ENCODE peak calls at places on chromosomes 5 and 9, in eight cellular contexts. V is pulmonary artery endothelial cell; I is WERI-Rb-1; J is AG09309; X is right lobe of liver; P is AG04449; E is occipital lobe; C is activated effector memory CD4-positive, alpha-beta T cell treated with anti-CD3 and anti-CD28 coated beads, Interleukin-2, amount 50 U/mL, for 16 hours. F is an unnamed sample.

GRCh38 chr9:117300686-117301085 is 114.2 kb downstream of the ASTN2 start:
- DNase-seq in V (no peak), I (no peak), J (no peak), X (no peak), P (no peak), E (no peak), C (no peak), F (peak; percentile 12)

GRCh38 chr9:99785010-99785590 is 36.6 kb upstream of the NR4A3 start:
- DNase-seq in V (no peak), I (no peak), J (no peak), X (no peak), P (no peak), E (no peak), C (no peak), F (peak; percentile 54)

GRCh38 chr9:129225815-129226214 is 47.8 kb upstream of the IER5L start:
- DNase-seq in V (no peak), I (no peak), J (peak; percentile 66), X (peak; percentile 61), P (peak; percentile 47), E (no peak), C (peak; percentile 75), F (peak; percentile 99)

GRCh38 chr9:13648676-13649075 is 369.2 kb upstream of the MPDZ start:
- DNase-seq in V (no peak), I (no peak), J (no peak), X (no peak), P (no peak), E (no peak), C (no peak), F (no peak)

GRCh38 chr5:176643491-176644219 is 3.6 kb upstream of the TSPAN17 start:
- DNase-seq in V (no peak), I (no peak), J (no peak), X (no peak), P (no peak), E (no peak), C (no peak), F (no peak)

GRCh38 chr9:22997923-22998322 is 551.3 kb downstream of the DMRTA1 start:
- DNase-seq in V (no peak), I (no peak), J (no peak), X (no peak), P (no peak), E (no peak), C (no peak), F (no peak)

GRCh38 chr9:124696101-124696500 is 75.0 kb downstream of the NR6A1 start:
- DNase-seq in V (no peak), I (no peak), J (no peak), X (no peak), P (no peak), E (no peak), C (no peak), F (no peak)

GRCh38 chr5:159198063-159199036 is 11.0 kb downstream of the RNF145 start:
- DNase-seq in V (no peak), I (no peak), J (no peak), X (no peak), P (no peak), E (no peak), C (no peak), F (no peak)

GRCh38 chr9:126449725-126450443 is 123.3 kb downstream of the MVB12B start:
- DNase-seq in V (no peak), I (no peak), J (no peak), X (no peak), P (no peak), E (no peak), C (no peak), F (peak; percentile 27)

GRCh38 chr9:115115924-115116323 is 2.0 kb downstream of the TNC start:
- DNase-seq in V (no peak), I (no peak), J (no peak), X (no peak), P (no peak), E (no peak), C (no peak), F (no peak)

GRCh38 chr5:168434746-168435321 is 51.4 kb upstream of the RARS1 start:
- DNase-seq in V (no peak), I (no peak), J (no peak), X (no peak), P (no peak), E (no peak), C (no peak), F (no peak)

GRCh38 chr5:118863345-118863744 is 125.0 kb downstream of the DTWD2 start:
- DNase-seq in V (no peak), I (no peak), J (no peak), X (no peak), P (peak; percentile 5), E (no peak), C (no peak), F (no peak)

GRCh38 chr5:150490754-150491153 is 17.2 kb upstream of the NDST1 start:
- DNase-seq in V (no peak), I (no peak), J (no peak), X (no peak), P (no peak), E (no peak), C (no peak), F (no peak)

GRCh38 chr9:3282365-3282764 is 243.4 kb downstream of the RFX3 start:
- DNase-seq in V (no peak), I (no peak), J (no peak), X (no peak), P (no peak), E (no peak), C (no peak), F (no peak)

GRCh38 chr5:58459860-58460726 is at the start of gene PLK2:
- DNase-seq in V (peak; percentile 73), I (peak; percentile 88), J (peak; percentile 82), X (peak; percentile 97), P (peak; percentile 67), E (peak; percentile 92), C (peak; percentile 95), F (peak; percentile 95)

GRCh38 chr5:145760660-145761059 is 74.5 kb downstream of the PRELID2 start:
- DNase-seq in V (no peak), I (no peak), J (no peak), X (no peak), P (no peak), E (no peak), C (no peak), F (no peak)